ENCODE peak calls at places on chromosome 19, in eight cellular contexts. X is transverse colon; U is CD4-positive, alpha-beta T cell; Y is RWPE1; H is right lobe of liver; W is progenitor cell of endocrine pancreas; M is NCI-H1417; B is astrocyte of the hippocampus. Q is an unnamed sample.

GRCh38 chr19:18135712-18136584 is 17.0 kb upstream of the PIK3R2 start:
- DNase-seq in H (peak), X (peak), B (no peak), W (no peak), M (no peak), U (no peak), Y (no peak), Q (peak)

GRCh38 chr19:623974-624373 is 9.4 kb downstream of the POLRMT start:
- DNase-seq in M (no peak), H (no peak), W (no peak), U (no peak), B (peak), X (no peak), Y (no peak), Q (no peak)

GRCh38 chr19:13841339-13842293 is 35.3 kb upstream of the NANOS3 start:
- DNase-seq in W (no peak), U (no peak), H (no peak), B (peak), X (peak), M (no peak), Y (no peak), Q (no peak)

GRCh38 chr19:42528354-42529247 is at the start of gene CEACAM1:
- DNase-seq in W (no peak), H (peak), M (no peak), Y (peak), X (peak), U (peak), B (no peak), Q (peak)

GRCh38 chr19:50820086-50820485 is 3.5 kb downstream of the KLK1 start:
- DNase-seq in W (no peak), M (no peak), Y (no peak), X (peak), U (no peak), H (no peak), B (no peak), Q (no peak)

GRCh38 chr19:21256722-21257121 is 72.5 kb downstream of the ZNF708 start:
- DNase-seq in H (no peak), X (no peak), Y (peak), U (no peak), M (no peak), B (peak), W (no peak), Q (no peak)

GRCh38 chr19:14550201-14550754 is 20.9 kb downstream of the TECR start:
- DNase-seq in X (peak), Y (peak), M (no peak), B (no peak), W (no peak), H (peak), U (no peak), Q (peak)

GRCh38 chr19:39446365-39447084 is 1.1 kb downstream of the SUPT5H start:
- DNase-seq in U (no peak), W (no peak), B (no peak), H (no peak), X (no peak), Y (no peak), M (no peak), Q (no peak)

GRCh38 chr19:10882108-10882457 is 10.7 kb downstream of the CARM1 start:
- DNase-seq in Y (no peak), H (no peak), B (no peak), W (no peak), X (no peak), U (no peak), M (no peak), Q (no peak)

GRCh38 chr19:40603071-40603718 is 2.0 kb downstream of the LTBP4 start:
- DNase-seq in H (no peak), Y (no peak), U (no peak), W (no peak), X (no peak), B (peak), M (no peak), Q (no peak)

GRCh38 chr19:2478324-2478755 is 2.4 kb downstream of the GADD45B start:
- DNase-seq in X (peak), B (peak), M (no peak), U (peak), W (no peak), Y (no peak), H (peak), Q (peak)

GRCh38 chr19:2271516-2272103 is 10.4 kb downstream of the PEAK3 start:
- DNase-seq in B (peak), X (peak), Y (peak), M (no peak), H (no peak), U (peak), W (no peak), Q (no peak)

GRCh38 chr19:15320118-15320517 is 12.2 kb downstream of the BRD4 start:
- DNase-seq in B (peak), H (no peak), M (no peak), W (no peak), Y (no peak), U (no peak), X (no peak), Q (no peak)

GRCh38 chr19:41500443-41500842 is 57.5 kb downstream of the ERICH4 start:
- DNase-seq in M (no peak), X (no peak), Y (no peak), W (no peak), B (no peak), H (no peak), U (no peak), Q (no peak)

GRCh38 chr19:4088975-4089374 is 22.3 kb upstream of the ZBTB7A start:
- DNase-seq in H (no peak), X (no peak), Y (no peak), B (no peak), M (no peak), U (peak), W (no peak), Q (no peak)

GRCh38 chr19:55461974-55462628 is 659 bp upstream of the ISOC2 start:
- DNase-seq in U (no peak), M (no peak), Y (no peak), H (no peak), X (no peak), B (no peak), W (no peak), Q (no peak)

GRCh38 chr19:31276831-31277230 is 72.4 kb downstream of the TSHZ3 start:
- DNase-seq in B (no peak), U (no peak), Y (no peak), M (no peak), H (peak), W (no peak), X (no peak), Q (no peak)

GRCh38 chr19:1580957-1581356 is 11.7 kb downstream of the MBD3 start:
- DNase-seq in X (no peak), Y (no peak), W (no peak), U (no peak), B (no peak), H (no peak), M (no peak), Q (no peak)

GRCh38 chr19:34808566-34808965 is 35.6 kb upstream of the ZNF599 start:
- DNase-seq in W (no peak), M (no peak), Y (peak), H (no peak), B (peak), U (no peak), X (no peak), Q (no peak)

GRCh38 chr19:40467007-40467565 is 285 bp downstream of the SPTBN4 start:
- DNase-seq in Y (no peak), X (no peak), H (peak), W (no peak), U (peak), M (no peak), B (peak), Q (no peak)

GRCh38 chr19:7853760-7854107 is 20.5 kb downstream of the PRR36 start:
- DNase-seq in H (no peak), U (no peak), X (no peak), B (no peak), M (no peak), Y (no peak), W (no peak), Q (no peak)

GRCh38 chr19:50202399-50202798 is 1.0 kb upstream of the MYH14 start:
- DNase-seq in M (no peak), B (no peak), H (no peak), X (no peak), Y (no peak), W (no peak), U (no peak), Q (no peak)

GRCh38 chr19:56927791-56928207 is 87.3 kb upstream of the PEG3 start:
- DNase-seq in U (no peak), H (no peak), B (no peak), Y (no peak), X (no peak), W (no peak), M (no peak), Q (no peak)

GRCh38 chr19:55626350-55626749 is 2.0 kb upstream of the ZNF784 start:
- DNase-seq in W (no peak), H (no peak), Y (no peak), M (no peak), B (no peak), X (no peak), U (peak), Q (no peak)

GRCh38 chr19:23531976-23532375 is 136.7 kb upstream of the ZNF91 start:
- DNase-seq in M (no peak), Y (no peak), X (no peak), W (no peak), U (no peak), H (no peak), B (no peak), Q (no peak)

GRCh38 chr19:12194827-12195500 is 32.1 kb downstream of the ZNF136 start:
- DNase-seq in H (peak), U (peak), B (peak), M (no peak), Y (peak), X (peak), W (no peak), Q (no peak)

GRCh38 chr19:14526423-14526822 is 3.0 kb upstream of the TECR start:
- DNase-seq in X (no peak), Y (no peak), B (no peak), M (no peak), U (no peak), H (no peak), W (no peak), Q (no peak)

GRCh38 chr19:12521996-12522395 is 29.3 kb downstream of the ZNF564 start:
- DNase-seq in X (no peak), W (no peak), H (no peak), Y (no peak), U (no peak), B (no peak), M (no peak), Q (no peak)

GRCh38 chr19:39499082-39499642 is 415 bp downstream of the DLL3 start:
- DNase-seq in Y (no peak), M (peak), U (no peak), W (no peak), H (no peak), X (no peak), B (peak), Q (peak)